ENCODE peak calls at places on chromosomes 5 and 9, in four cellular contexts. X is omental fat pad, Y is stomach, O is LHCN-M2. R is an unnamed sample.

GRCh38 chr5:111984044-111984443 is 227.1 kb upstream of the NREP start:
- DNase-seq in X (no peak), Y (no peak), O (peak), R (no peak)

GRCh38 chr9:131299948-131300347 is 10.4 kb downstream of the PLPP7 start:
- DNase-seq in X (no peak), Y (no peak), O (no peak), R (no peak)

GRCh38 chr5:151223447-151224264 is at the start of gene CCDC69:
- DNase-seq in X (no peak), Y (peak), O (peak), R (peak)

GRCh38 chr5:169125571-169125970 is 175.4 kb downstream of the SLIT3 start:
- DNase-seq in X (no peak), Y (no peak), O (no peak), R (no peak)

GRCh38 chr5:66796306-66797292 is 200.4 kb downstream of the MAST4 start:
- DNase-seq in X (no peak), Y (no peak), O (no peak), R (no peak)

GRCh38 chr9:115301581-115301980 is 183.6 kb upstream of the TNC start:
- DNase-seq in X (no peak), Y (no peak), O (no peak), R (no peak)

GRCh38 chr5:64318175-64318574 is 152.5 kb downstream of the RNF180 start:
- DNase-seq in X (no peak), Y (no peak), O (peak), R (no peak)

GRCh38 chr9:119963258-119963797 is 594.1 kb upstream of the BRINP1 start:
- DNase-seq in X (no peak), Y (no peak), O (peak), R (no peak)

GRCh38 chr5:80192507-80193241 is 63.2 kb downstream of the SERINC5 start:
- DNase-seq in X (no peak), Y (no peak), O (peak), R (no peak)

GRCh38 chr9:137694962-137695875 is 76.4 kb downstream of the EHMT1 start:
- DNase-seq in X (no peak), Y (peak), O (no peak), R (peak)

GRCh38 chr5:63555874-63556273 is 406.4 kb downstream of the HTR1A start:
- DNase-seq in X (no peak), Y (no peak), O (no peak), R (no peak)

GRCh38 chr5:168770036-168770498 is 190.9 kb upstream of the PANK3 start:
- DNase-seq in X (no peak), Y (no peak), O (no peak), R (no peak)

GRCh38 chr5:141100243-141100805 is at the start of gene PCDHB3:
- DNase-seq in X (peak), Y (no peak), O (peak), R (no peak)

GRCh38 chr5:16551628-16552027 is 65.2 kb downstream of the RETREG1 start:
- DNase-seq in X (no peak), Y (no peak), O (no peak), R (no peak)

GRCh38 chr5:145479271-145479670 is 355.9 kb downstream of the PRELID2 start:
- DNase-seq in X (no peak), Y (no peak), O (peak), R (no peak)

GRCh38 chr5:41279040-41279439 is 65.7 kb upstream of the C6 start:
- DNase-seq in X (no peak), Y (no peak), O (no peak), R (no peak)

GRCh38 chr5:29720954-29721353 is 1472.5 kb upstream of the CDH6 start:
- DNase-seq in X (no peak), Y (no peak), O (no peak), R (no peak)

R was measured in left colon.